ENCODE peak calls at places on chromosome 10, in nine cellular contexts. One of them, this sample, is unnamed. For H3K4me1, the result is how much of the 10 kb centered on the place peaks cover.

GRCh38 chr10:95860486-95861040 is 47.2 kb upstream of the CC2D2B start:
- DNase-seq in fibroblast of lung: peak
- DNase-seq in spleen: no peak
- DNase-seq in neural progenitor cell: no peak
- DNase-seq in A549: no peak
- DNase-seq in IMR-90: peak
- DNase-seq in thoracic aorta: no peak
- DNase-seq in OCI-LY7: no peak
- DNase-seq in aorta: no peak
- DNase-seq in this sample: no peak

GRCh38 chr10:66591865-66592264 is 334.0 kb upstream of the LRRTM3 start:
- DNase-seq in aorta: no peak
- DNase-seq in fibroblast of lung: peak
- DNase-seq in thoracic aorta: no peak
- DNase-seq in A549: no peak
- DNase-seq in spleen: no peak
- DNase-seq in OCI-LY7: no peak
- DNase-seq in IMR-90: peak
- DNase-seq in neural progenitor cell: no peak
- DNase-seq in this sample: no peak

GRCh38 chr10:20858292-20859124 is 38.6 kb downstream of the NEBL start:
- DNase-seq in A549: peak
- DNase-seq in aorta: no peak
- DNase-seq in thoracic aorta: no peak
- DNase-seq in spleen: no peak
- DNase-seq in neural progenitor cell: no peak
- DNase-seq in OCI-LY7: peak
- DNase-seq in IMR-90: peak
- DNase-seq in fibroblast of lung: peak
- DNase-seq in this sample: peak

GRCh38 chr10:79063661-79064490 is 4.9 kb upstream of the ZMIZ1 start:
- DNase-seq in OCI-LY7: no peak
- DNase-seq in IMR-90: no peak
- DNase-seq in A549: no peak
- DNase-seq in aorta: peak
- DNase-seq in neural progenitor cell: no peak
- DNase-seq in fibroblast of lung: no peak
- DNase-seq in thoracic aorta: no peak
- DNase-seq in spleen: peak
- DNase-seq in this sample: peak

GRCh38 chr10:58516118-58516517 is 3.4 kb downstream of the BICC1 start:
- DNase-seq in fibroblast of lung: peak
- DNase-seq in IMR-90: no peak
- DNase-seq in thoracic aorta: no peak
- DNase-seq in spleen: no peak
- DNase-seq in OCI-LY7: no peak
- DNase-seq in A549: peak
- DNase-seq in neural progenitor cell: no peak
- DNase-seq in aorta: no peak
- DNase-seq in this sample: no peak

GRCh38 chr10:11017575-11018425 is at the start of gene CELF2:
- DNase-seq in spleen: peak
- DNase-seq in OCI-LY7: no peak
- DNase-seq in fibroblast of lung: peak
- DNase-seq in A549: no peak
- DNase-seq in neural progenitor cell: peak
- DNase-seq in thoracic aorta: no peak
- DNase-seq in aorta: peak
- DNase-seq in IMR-90: no peak
- DNase-seq in this sample: peak

GRCh38 chr10:13956826-13957225 is 370.1 kb downstream of the PRPF18 start:
- DNase-seq in A549: no peak
- DNase-seq in spleen: no peak
- DNase-seq in neural progenitor cell: no peak
- DNase-seq in aorta: peak
- DNase-seq in OCI-LY7: no peak
- DNase-seq in fibroblast of lung: no peak
- DNase-seq in IMR-90: peak
- DNase-seq in thoracic aorta: peak
- DNase-seq in this sample: no peak

GRCh38 chr10:11838298-11838852 is 15.2 kb downstream of the PROSER2 start:
- DNase-seq in aorta: no peak
- DNase-seq in A549: no peak
- DNase-seq in IMR-90: no peak
- DNase-seq in spleen: no peak
- DNase-seq in thoracic aorta: no peak
- DNase-seq in neural progenitor cell: no peak
- DNase-seq in fibroblast of lung: no peak
- DNase-seq in OCI-LY7: no peak
- DNase-seq in this sample: no peak

GRCh38 chr10:95832216-95833037 is 75.3 kb upstream of the CC2D2B start:
- DNase-seq in neural progenitor cell: no peak
- DNase-seq in IMR-90: no peak
- DNase-seq in A549: no peak
- DNase-seq in spleen: peak
- DNase-seq in thoracic aorta: no peak
- DNase-seq in aorta: no peak
- DNase-seq in fibroblast of lung: no peak
- DNase-seq in OCI-LY7: peak
- DNase-seq in this sample: peak

GRCh38 chr10:69968830-69969229 is 83.8 kb upstream of the MACROH2A2 start:
- DNase-seq in A549: peak
- DNase-seq in neural progenitor cell: peak
- DNase-seq in OCI-LY7: no peak
- DNase-seq in thoracic aorta: no peak
- DNase-seq in spleen: no peak
- DNase-seq in IMR-90: peak
- DNase-seq in aorta: no peak
- DNase-seq in fibroblast of lung: no peak
- DNase-seq in this sample: no peak

GRCh38 chr10:60921631-60922030 is 22.4 kb downstream of the RHOBTB1 start:
- DNase-seq in OCI-LY7: peak
- DNase-seq in aorta: no peak
- DNase-seq in thoracic aorta: no peak
- DNase-seq in IMR-90: no peak
- DNase-seq in spleen: no peak
- DNase-seq in neural progenitor cell: no peak
- DNase-seq in A549: no peak
- DNase-seq in fibroblast of lung: no peak
- DNase-seq in this sample: no peak

GRCh38 chr10:112914288-112914952 is 35.6 kb upstream of the TCF7L2 start:
- DNase-seq in fibroblast of lung: no peak
- DNase-seq in aorta: no peak
- DNase-seq in thoracic aorta: no peak
- DNase-seq in spleen: no peak
- DNase-seq in neural progenitor cell: no peak
- DNase-seq in IMR-90: no peak
- DNase-seq in A549: no peak
- DNase-seq in OCI-LY7: no peak
- DNase-seq in this sample: no peak

GRCh38 chr10:13969118-13969791 is 361.5 kb downstream of the FRMD4A start:
- DNase-seq in IMR-90: no peak
- DNase-seq in aorta: no peak
- DNase-seq in OCI-LY7: no peak
- DNase-seq in neural progenitor cell: no peak
- DNase-seq in fibroblast of lung: peak
- DNase-seq in A549: no peak
- DNase-seq in spleen: no peak
- DNase-seq in thoracic aorta: no peak
- DNase-seq in this sample: no peak

GRCh38 chr10:2978111-2978510 is 89.2 kb upstream of the PFKP start:
- DNase-seq in A549: peak
- DNase-seq in fibroblast of lung: peak
- DNase-seq in IMR-90: peak
- DNase-seq in aorta: no peak
- DNase-seq in OCI-LY7: peak
- DNase-seq in neural progenitor cell: peak
- DNase-seq in spleen: no peak
- DNase-seq in thoracic aorta: no peak
- DNase-seq in this sample: no peak

GRCh38 chr10:49164587-49165188 is 23.5 kb downstream of the TMEM273 start:
- DNase-seq in aorta: no peak
- DNase-seq in spleen: peak
- DNase-seq in A549: peak
- DNase-seq in thoracic aorta: no peak
- DNase-seq in OCI-LY7: peak
- DNase-seq in neural progenitor cell: peak
- DNase-seq in fibroblast of lung: peak
- DNase-seq in IMR-90: peak
- DNase-seq in this sample: no peak

GRCh38 chr10:74683621-74684114 is 142.7 kb upstream of the KAT6B start:
- DNase-seq in OCI-LY7: no peak
- DNase-seq in thoracic aorta: no peak
- DNase-seq in IMR-90: peak
- DNase-seq in neural progenitor cell: no peak
- DNase-seq in spleen: no peak
- DNase-seq in A549: no peak
- DNase-seq in fibroblast of lung: no peak
- DNase-seq in aorta: no peak
- DNase-seq in this sample: no peak

GRCh38 chr10:85060944-85061343 is 732.6 kb downstream of the CCSER2 start:
- DNase-seq in aorta: no peak
- DNase-seq in thoracic aorta: no peak
- DNase-seq in A549: no peak
- DNase-seq in neural progenitor cell: no peak
- DNase-seq in IMR-90: no peak
- DNase-seq in OCI-LY7: no peak
- DNase-seq in spleen: no peak
- DNase-seq in fibroblast of lung: no peak
- DNase-seq in this sample: no peak

GRCh38 chr10:128927389-128927788 is 539.7 kb upstream of the MGMT start:
- DNase-seq in IMR-90: no peak
- DNase-seq in OCI-LY7: no peak
- DNase-seq in fibroblast of lung: no peak
- DNase-seq in spleen: no peak
- DNase-seq in A549: no peak
- DNase-seq in thoracic aorta: no peak
- DNase-seq in neural progenitor cell: no peak
- DNase-seq in aorta: no peak
- DNase-seq in this sample: no peak

GRCh38 chr10:69201045-69201444 is 19.1 kb upstream of the HKDC1 start:
- DNase-seq in IMR-90: peak
- DNase-seq in thoracic aorta: no peak
- DNase-seq in neural progenitor cell: no peak
- DNase-seq in A549: no peak
- DNase-seq in fibroblast of lung: no peak
- DNase-seq in spleen: no peak
- DNase-seq in OCI-LY7: no peak
- DNase-seq in aorta: no peak
- DNase-seq in this sample: no peak

GRCh38 chr10:117547301-117548153 is 5.0 kb downstream of the EMX2 start:
- DNase-seq in aorta: peak
- DNase-seq in thoracic aorta: no peak
- DNase-seq in spleen: no peak
- DNase-seq in A549: no peak
- DNase-seq in OCI-LY7: no peak
- DNase-seq in fibroblast of lung: no peak
- DNase-seq in IMR-90: no peak
- DNase-seq in neural progenitor cell: peak
- DNase-seq in this sample: no peak

GRCh38 chr10:117548191-117548668 is 5.7 kb downstream of the EMX2 start:
- DNase-seq in A549: no peak
- DNase-seq in spleen: no peak
- DNase-seq in OCI-LY7: no peak
- DNase-seq in neural progenitor cell: peak
- DNase-seq in aorta: peak
- DNase-seq in fibroblast of lung: no peak
- DNase-seq in IMR-90: no peak
- DNase-seq in thoracic aorta: no peak
- DNase-seq in this sample: no peak

GRCh38 chr10:117545141-117546019 is 2.8 kb downstream of the EMX2 start:
- DNase-seq in aorta: peak
- DNase-seq in IMR-90: no peak
- DNase-seq in OCI-LY7: no peak
- DNase-seq in fibroblast of lung: no peak
- DNase-seq in A549: no peak
- DNase-seq in neural progenitor cell: peak
- DNase-seq in spleen: no peak
- DNase-seq in thoracic aorta: no peak
- DNase-seq in this sample: no peak

GRCh38 chr10:117546020-117546629 is 3.6 kb downstream of the EMX2 start:
- DNase-seq in aorta: peak
- DNase-seq in neural progenitor cell: no peak
- DNase-seq in fibroblast of lung: no peak
- DNase-seq in spleen: no peak
- DNase-seq in OCI-LY7: no peak
- DNase-seq in A549: no peak
- DNase-seq in IMR-90: no peak
- DNase-seq in thoracic aorta: no peak
- DNase-seq in this sample: no peak

GRCh38 chr10:117546630-117547300 is 4.2 kb downstream of the EMX2 start:
- DNase-seq in OCI-LY7: no peak
- DNase-seq in A549: no peak
- DNase-seq in IMR-90: no peak
- DNase-seq in fibroblast of lung: no peak
- DNase-seq in spleen: no peak
- DNase-seq in thoracic aorta: no peak
- DNase-seq in aorta: peak
- DNase-seq in neural progenitor cell: peak
- DNase-seq in this sample: no peak
- H3K4me3 ChIP-seq in OCI-LY7: no peak
- H3K4me3 ChIP-seq in A549: no peak
- H3K4me3 ChIP-seq in IMR-90: no peak
- H3K4me3 ChIP-seq in fibroblast of lung: no peak
- H3K4me3 ChIP-seq in spleen: no peak
- H3K4me3 ChIP-seq in thoracic aorta: no peak
- H3K4me3 ChIP-seq in aorta: no peak
- H3K4me3 ChIP-seq in neural progenitor cell: peak
- H3K4me3 ChIP-seq in this sample: no peak

GRCh38 chr10:23198610-23198939 is 6.5 kb downstream of the PTF1A start:
- DNase-seq in IMR-90: no peak
- DNase-seq in A549: no peak
- DNase-seq in OCI-LY7: no peak
- DNase-seq in fibroblast of lung: no peak
- DNase-seq in neural progenitor cell: peak
- DNase-seq in spleen: no peak
- DNase-seq in thoracic aorta: no peak
- DNase-seq in aorta: no peak
- DNase-seq in this sample: no peak
- H3K4me1 ChIP-seq in IMR-90: under half
- H3K4me1 ChIP-seq in A549: under half
- H3K4me1 ChIP-seq in OCI-LY7: under half
- H3K4me1 ChIP-seq in fibroblast of lung: under half
- H3K4me1 ChIP-seq in neural progenitor cell: under half
- H3K4me1 ChIP-seq in spleen: under half
- H3K4me1 ChIP-seq in thoracic aorta: under half
- H3K4me1 ChIP-seq in aorta: under half
- H3K4me1 ChIP-seq in this sample: under half

GRCh38 chr10:52346394-52347326 is 32.6 kb downstream of the DKK1 start:
- DNase-seq in spleen: peak
- DNase-seq in fibroblast of lung: no peak
- DNase-seq in thoracic aorta: no peak
- DNase-seq in A549: no peak
- DNase-seq in aorta: no peak
- DNase-seq in IMR-90: no peak
- DNase-seq in neural progenitor cell: no peak
- DNase-seq in OCI-LY7: no peak
- DNase-seq in this sample: no peak
- H3K4me3 ChIP-seq in spleen: no peak
- H3K4me3 ChIP-seq in fibroblast of lung: no peak
- H3K4me3 ChIP-seq in thoracic aorta: no peak
- H3K4me3 ChIP-seq in A549: no peak
- H3K4me3 ChIP-seq in aorta: no peak
- H3K4me3 ChIP-seq in IMR-90: no peak
- H3K4me3 ChIP-seq in neural progenitor cell: no peak
- H3K4me3 ChIP-seq in OCI-LY7: no peak
- H3K4me3 ChIP-seq in this sample: no peak

GRCh38 chr10:101686133-101686925 is 8.6 kb downstream of the FBXW4 start:
- DNase-seq in OCI-LY7: no peak
- DNase-seq in spleen: no peak
- DNase-seq in IMR-90: peak
- DNase-seq in aorta: no peak
- DNase-seq in A549: no peak
- DNase-seq in thoracic aorta: no peak
- DNase-seq in neural progenitor cell: no peak
- DNase-seq in fibroblast of lung: peak
- DNase-seq in this sample: no peak
- H3K4me1 ChIP-seq in OCI-LY7: under half
- H3K4me1 ChIP-seq in spleen: under half
- H3K4me1 ChIP-seq in IMR-90: under half
- H3K4me1 ChIP-seq in aorta: under half
- H3K4me1 ChIP-seq in A549: under half
- H3K4me1 ChIP-seq in thoracic aorta: half or more
- H3K4me1 ChIP-seq in neural progenitor cell: under half
- H3K4me1 ChIP-seq in fibroblast of lung: under half
- H3K4me1 ChIP-seq in this sample: under half

This sample was measured in CD4-positive, CD25-positive, alpha-beta regulatory T cell.